ENCODE peak calls at places on chromosomes 12 and 14, in nine cellular contexts. U, Z, L, M, T, K, B, J and V are unnamed samples. For H3K9me3, the result is how much of the 10 kb centered on the place peaks cover.

GRCh38 chr12:122040579-122041386 is 19.1 kb downstream of the BCL7A start:
- DNase-seq in U (no peak), Z (no peak), L (no peak), M (no peak), T (no peak), K (no peak), B (no peak), J (no peak), V (no peak)

GRCh38 chr14:72141084-72141483 is 208.9 kb downstream of the RGS6 start:
- DNase-seq in U (no peak), Z (no peak), L (no peak), M (no peak), T (no peak), K (no peak), B (no peak), J (no peak), V (no peak)

GRCh38 chr14:92560106-92560865 is 46.7 kb downstream of the RIN3 start:
- DNase-seq in U (no peak), Z (no peak), L (no peak), M (no peak), T (no peak), K (no peak), B (no peak), J (no peak), V (no peak)

GRCh38 chr12:92593734-92594402 is 108.9 kb upstream of the PLEKHG7 start:
- DNase-seq in U (peak), Z (no peak), L (peak), M (peak), T (peak), K (no peak), B (peak), J (peak), V (peak)

GRCh38 chr12:71694099-71694820 is 8.4 kb downstream of the TMEM19 start:
- DNase-seq in U (no peak), Z (no peak), L (no peak), M (no peak), T (no peak), K (no peak), B (peak), J (no peak), V (no peak)

GRCh38 chr12:99271071-99271470 is 376.5 kb upstream of the GARIN6 start:
- DNase-seq in U (no peak), Z (no peak), L (no peak), M (no peak), T (no peak), K (no peak), B (no peak), J (no peak), V (no peak)

GRCh38 chr12:65656156-65656885 is 168.0 kb upstream of the HMGA2 start:
- DNase-seq in U (no peak), Z (no peak), L (no peak), M (no peak), T (no peak), K (no peak), B (no peak), J (no peak), V (no peak)

GRCh38 chr14:99562848-99563748 is 40.9 kb downstream of the CCDC85C start:
- DNase-seq in U (peak), Z (peak), L (peak), M (peak), T (no peak), K (peak), B (no peak), J (peak), V (peak)

GRCh38 chr12:50221228-50222008 is 54.2 kb upstream of the CERS5 start:
- DNase-seq in U (peak), Z (no peak), L (peak), M (no peak), T (no peak), K (no peak), B (peak), J (peak), V (no peak)

GRCh38 chr14:24243336-24243836 is 963 bp upstream of the TINF2 start:
- DNase-seq in U (no peak), Z (no peak), L (no peak), M (no peak), T (peak), K (no peak), B (no peak), J (no peak), V (no peak)

GRCh38 chr12:45655186-45655585 is 74.3 kb upstream of the ARID2 start:
- DNase-seq in U (no peak), Z (no peak), L (peak), M (no peak), T (no peak), K (no peak), B (no peak), J (no peak), V (no peak)

GRCh38 chr14:69979882-69980281 is 100.7 kb downstream of the SMOC1 start:
- DNase-seq in U (no peak), Z (no peak), L (no peak), M (no peak), T (no peak), K (no peak), B (no peak), J (no peak), V (no peak)

GRCh38 chr14:29310757-29311156 is 544.2 kb downstream of the FOXG1 start:
- DNase-seq in U (no peak), Z (no peak), L (peak), M (no peak), T (no peak), K (no peak), B (no peak), J (no peak), V (no peak)

GRCh38 chr14:90388982-90389381 is 7.8 kb upstream of the CALM1 start:
- DNase-seq in U (no peak), Z (no peak), L (peak), M (no peak), T (no peak), K (no peak), B (no peak), J (no peak), V (no peak)

GRCh38 chr14:56118611-56119181 is 485 bp downstream of the PELI2 start:
- DNase-seq in U (peak), Z (peak), L (no peak), M (peak), T (peak), K (peak), B (no peak), J (peak), V (peak)

GRCh38 chr12:52216107-52216506 is 16.9 kb upstream of the KRT7 start:
- DNase-seq in U (no peak), Z (peak), L (peak), M (no peak), T (peak), K (no peak), B (no peak), J (no peak), V (peak)

GRCh38 chr12:65308601-65309071 is 30.2 kb downstream of the MSRB3 start:
- DNase-seq in U (no peak), Z (no peak), L (peak), M (no peak), T (no peak), K (no peak), B (no peak), J (no peak), V (no peak)

GRCh38 chr12:110540048-110540447 is 37.9 kb downstream of the RAD9B start:
- DNase-seq in U (no peak), Z (no peak), L (no peak), M (no peak), T (no peak), K (no peak), B (no peak), J (no peak), V (no peak)

DNA sequence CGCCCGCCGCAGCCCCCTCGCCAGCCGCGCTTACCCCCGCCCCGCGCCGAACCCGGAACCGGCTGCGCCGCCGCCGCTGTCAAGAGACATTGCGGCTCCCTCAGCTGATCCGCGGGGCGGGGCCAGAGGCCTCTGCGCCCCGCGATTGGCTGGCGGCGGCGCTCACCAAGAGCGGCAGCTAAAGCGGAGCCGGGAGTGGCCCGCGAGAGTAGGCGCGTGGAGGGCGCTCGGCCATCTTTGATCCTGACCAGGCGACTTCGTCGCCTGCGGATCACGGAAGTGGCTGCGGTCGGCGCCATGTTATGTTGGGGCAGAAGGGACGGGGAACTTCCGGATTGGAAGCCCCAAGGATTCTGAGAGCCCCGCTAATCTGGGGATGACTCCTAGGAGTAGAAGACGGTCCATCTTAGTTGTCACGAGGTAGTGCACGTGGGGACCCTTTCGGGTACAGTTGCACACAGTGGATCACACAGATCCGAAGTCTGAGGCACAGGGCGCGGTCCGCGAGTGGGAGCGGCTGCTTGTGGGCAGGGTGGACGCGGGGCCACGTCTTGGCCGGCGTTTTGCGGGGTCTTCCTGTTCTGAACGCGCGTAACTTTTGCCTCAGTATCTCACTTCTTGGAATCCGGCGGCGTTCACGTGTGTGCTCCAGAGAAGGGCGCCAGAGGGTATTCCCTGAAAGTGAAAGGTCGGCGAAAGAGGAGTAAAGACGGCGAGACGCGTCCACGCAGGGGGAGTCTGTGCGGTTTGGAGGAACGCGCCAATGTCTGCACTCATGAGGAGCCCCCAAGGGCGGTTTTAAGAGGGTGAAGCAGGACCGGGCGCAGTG is at the start of gene CHFR:
- DNase-seq in U (peak), Z (peak), L (peak), M (peak), T (peak), K (peak), B (peak), J (peak), V (peak)
- TF ChIP-seq POLR2A in U (peak), Z (no peak), L (peak), M (peak), T (no peak), K (no peak), B (peak), J (peak), V (peak)

GRCh38 chr12:107404981-107405380 is 280.6 kb upstream of the PWP1 start:
- DNase-seq in U (no peak), Z (no peak), L (peak), M (no peak), T (no peak), K (no peak), B (no peak), J (no peak), V (peak)

GRCh38 chr12:107399061-107399460 is 286.5 kb upstream of the PWP1 start:
- DNase-seq in U (no peak), Z (no peak), L (peak), M (no peak), T (no peak), K (no peak), B (no peak), J (no peak), V (peak)

GRCh38 chr12:107400686-107401447 is 284.7 kb upstream of the PWP1 start:
- DNase-seq in U (no peak), Z (no peak), L (peak), M (no peak), T (no peak), K (no peak), B (no peak), J (peak), V (no peak)

GRCh38 chr12:107405436-107405835 is 280.2 kb upstream of the PWP1 start:
- DNase-seq in U (peak), Z (peak), L (no peak), M (no peak), T (no peak), K (no peak), B (no peak), J (no peak), V (peak)

DNA sequence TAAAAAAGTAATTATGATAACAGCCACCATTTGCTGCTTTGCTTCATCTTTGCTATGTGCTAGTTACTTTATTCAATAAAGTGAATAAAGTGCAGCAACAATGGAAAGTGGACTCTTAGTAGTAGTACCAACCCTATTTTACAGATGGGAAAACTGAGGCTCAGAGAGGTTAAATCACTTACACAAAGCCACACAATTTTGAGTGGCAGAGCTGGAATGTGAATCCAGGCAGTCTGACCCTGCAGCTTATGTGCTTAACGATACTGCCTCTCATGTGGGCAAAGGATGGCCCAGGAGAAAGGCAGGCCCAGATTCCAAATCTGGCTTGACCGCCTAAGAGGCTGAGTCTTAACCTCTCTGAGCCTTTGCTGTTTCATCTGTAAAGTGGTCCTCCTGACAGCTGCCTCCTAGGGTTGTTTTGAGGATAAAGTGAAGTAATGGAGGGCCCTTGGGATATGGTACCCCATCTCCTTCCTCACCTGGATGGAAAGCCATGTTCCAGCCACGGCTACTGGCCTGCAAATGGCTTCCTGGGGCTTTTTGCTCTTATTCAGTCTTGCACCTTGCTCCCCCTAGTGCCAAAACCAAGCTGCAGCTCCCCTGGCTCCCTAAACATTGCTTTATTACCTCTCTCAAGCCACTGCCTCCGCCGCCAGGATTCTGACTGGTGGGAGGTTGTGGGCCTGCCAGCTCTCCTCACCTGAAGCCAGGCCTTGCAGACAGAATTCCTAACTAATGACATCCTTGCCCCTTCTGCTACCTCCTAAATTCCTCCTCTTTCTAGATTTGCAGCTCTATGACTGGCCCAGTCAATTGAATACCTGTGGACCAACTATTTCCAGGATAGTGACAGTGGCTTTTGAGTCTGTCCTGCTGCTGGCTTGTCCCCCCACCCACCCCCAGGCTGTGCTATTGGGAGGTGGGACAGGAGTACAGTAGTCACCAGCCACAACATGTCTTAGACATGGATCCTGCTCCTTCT is 283.3 kb upstream of the PWP1 start:
- DNase-seq in U (peak), Z (no peak), L (peak), M (no peak), T (no peak), K (no peak), B (no peak), J (peak), V (peak)
- TF ChIP-seq CTCF in U (peak), Z (peak), L (peak), M (no peak), T (peak), K (no peak), B (peak), J (no peak), V (peak)

DNA sequence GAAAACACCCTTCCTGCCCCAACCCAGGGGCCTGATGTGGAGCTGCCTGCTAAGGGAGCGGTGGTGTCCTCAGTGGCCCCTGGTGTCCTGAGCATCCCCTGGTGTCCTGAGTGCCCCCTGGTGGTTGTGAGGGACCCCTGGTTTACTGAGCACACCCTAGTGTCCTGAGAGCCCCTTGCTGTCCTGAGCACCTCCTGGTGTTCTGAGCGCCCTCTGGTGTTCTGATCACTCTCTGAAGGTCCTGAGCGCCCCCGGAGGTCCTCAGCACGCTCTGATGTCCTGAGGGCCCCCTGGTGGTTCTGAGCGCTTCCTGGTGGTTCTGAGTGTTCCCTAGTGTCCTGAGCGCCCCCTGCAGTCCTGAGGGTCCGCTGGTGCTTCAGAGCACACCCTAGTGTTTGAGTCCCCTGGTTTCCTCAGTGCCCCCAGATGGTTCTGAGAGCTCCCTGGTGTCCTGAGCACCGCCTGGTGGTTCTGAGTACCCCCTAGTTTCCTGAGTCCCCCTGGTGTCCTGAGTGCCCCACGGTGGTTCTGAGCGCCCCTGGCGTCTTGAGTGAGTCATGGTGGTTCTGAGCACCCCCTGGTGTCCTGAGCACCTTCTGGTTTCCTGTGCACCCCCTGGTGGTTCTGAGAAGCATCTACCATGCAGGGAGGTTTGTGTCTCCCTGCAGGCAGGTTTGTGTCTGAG is 1004.2 kb downstream of the TMEM121 start:
- DNase-seq in U (no peak), Z (no peak), L (no peak), M (peak), T (no peak), K (no peak), B (peak), J (no peak), V (no peak)
- H3K9me3 ChIP-seq in U (under half), Z (under half), L (under half), M (under half), T (under half), K (under half), B (under half), J (under half), V (under half)

DNA sequence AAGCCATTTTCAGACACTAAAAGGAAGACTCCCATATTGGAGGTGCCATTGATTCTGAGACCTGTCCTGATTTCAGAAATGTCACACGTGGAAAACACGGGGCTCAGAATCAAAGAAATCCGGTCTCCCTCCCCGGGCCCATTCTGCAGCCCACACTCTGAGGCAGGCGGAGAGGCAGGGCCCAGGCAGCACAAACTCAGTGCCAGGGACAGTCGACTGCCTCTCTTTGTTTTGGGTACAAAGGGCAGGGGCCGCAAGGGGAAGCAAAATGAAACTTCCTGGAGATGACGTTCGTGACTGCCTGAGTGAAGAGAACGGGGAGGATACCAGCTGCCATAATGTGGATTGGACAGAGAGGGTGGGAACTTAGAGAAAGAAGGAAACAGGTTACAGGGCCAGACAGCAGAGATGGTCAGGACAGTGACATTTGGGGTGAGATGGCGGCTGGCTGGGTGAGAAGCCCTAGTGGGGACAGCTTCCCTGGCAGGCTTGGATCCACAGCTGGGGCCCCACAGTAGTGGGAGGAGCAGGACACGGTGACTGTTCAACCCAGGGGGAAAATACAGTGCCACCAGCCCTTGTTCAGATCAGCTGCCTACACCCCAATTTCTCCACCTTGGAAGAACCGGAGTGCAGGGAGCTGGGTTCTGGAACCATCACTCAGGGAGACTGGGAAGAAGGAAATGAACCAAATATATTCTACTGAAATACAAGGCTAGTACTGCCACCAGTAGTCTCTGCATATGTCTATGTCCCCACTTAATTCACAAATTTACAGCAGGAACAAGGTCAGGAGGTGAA is 8.1 kb downstream of the GAPDH start:
- DNase-seq in U (no peak), Z (no peak), L (no peak), M (no peak), T (no peak), K (no peak), B (no peak), J (no peak), V (no peak)
- TF ChIP-seq POLR2A in U (no peak), Z (no peak), L (no peak), M (no peak), T (no peak), K (no peak), B (no peak), J (no peak), V (no peak)